ENCODE peak calls at places on chromosomes 16 and 17, in four cellular contexts. C is sigmoid colon; L is CD8-positive, alpha-beta T cell; A is left ventricle myocardium inferior. G is an unnamed sample.
A peak's percentile ranks its signal among the peaks of the same experiment; 100 is the strongest.

GRCh38 chr16:67077871-67078270 is 31.9 kb upstream of the PHAF1 start:
- DNase-seq in A (no peak), L (no peak), C (no peak), G (no peak)

GRCh38 chr16:17563340-17563739 is 92.6 kb upstream of the XYLT1 start:
- DNase-seq in L (no peak), A (no peak), C (no peak), G (no peak)

GRCh38 chr16:2467301-2468141 is 3.6 kb upstream of the NTN3 start:
- DNase-seq in C (peak; percentile 96), L (no peak), A (peak; percentile 80), G (peak; percentile 76)

GRCh38 chr16:2154533-2155090 is 970 bp upstream of the TRAF7 start:
- DNase-seq in A (no peak), L (no peak), C (no peak), G (no peak)

GRCh38 chr16:583470-583814 is 6.4 kb upstream of the RAB40C start:
- DNase-seq in L (no peak), A (no peak), C (no peak), G (no peak)

GRCh38 chr16:11639925-11640899 is 28.0 kb upstream of the SNN start:
- DNase-seq in C (peak; percentile 93), L (no peak), A (peak; percentile 83), G (no peak)

GRCh38 chr17:70447588-70447987 is 278.3 kb downstream of the KCNJ2 start:
- DNase-seq in A (no peak), L (no peak), C (no peak), G (no peak)

GRCh38 chr16:48311242-48311641 is 63.9 kb upstream of the ABCC11 start:
- DNase-seq in L (no peak), C (no peak), A (no peak), G (no peak)

GRCh38 chr17:75707096-75707720 is 14.1 kb upstream of the ITGB4 start:
- DNase-seq in C (no peak), A (peak; percentile 53), L (no peak), G (no peak)

GRCh38 chr17:29070308-29070707 is 27.4 kb downstream of the PIPOX start:
- DNase-seq in A (no peak), C (no peak), L (no peak), G (no peak)

GRCh38 chr17:9928601-9929341 is 23.7 kb upstream of the RCVRN start:
- DNase-seq in A (no peak), C (no peak), L (no peak), G (no peak)

GRCh38 chr17:29929006-29929543 is 953 bp downstream of the SSH2 start:
- DNase-seq in A (no peak), L (no peak), C (no peak), G (no peak)

GRCh38 chr17:62093188-62094155 is 28.4 kb upstream of the MED13 start:
- DNase-seq in A (no peak), C (no peak), L (no peak), G (peak; percentile 72)

GRCh38 chr16:57498031-57498430 is 11.7 kb upstream of the DOK4 start:
- DNase-seq in A (no peak), L (no peak), C (peak; percentile 43), G (no peak)

GRCh38 chr16:10266809-10267208 is 84.6 kb upstream of the GRIN2A start:
- DNase-seq in C (no peak), A (no peak), L (no peak), G (peak; percentile 44)

GRCh38 chr16:84166796-84167695 is 19.8 kb downstream of the TAF1C start:
- DNase-seq in L (no peak), A (no peak), C (no peak), G (no peak)

GRCh38 chr17:61408151-61409041 is 8.8 kb downstream of the TBX2 start:
- DNase-seq in C (peak; percentile 61), L (no peak), A (no peak), G (peak; percentile 39)

GRCh38 chr16:27364493-27365141 is 37.4 kb upstream of the IL21R start:
- DNase-seq in A (no peak), C (no peak), L (no peak), G (no peak)

GRCh38 chr16:68486671-68487495 is 38.6 kb upstream of the SMPD3 start:
- DNase-seq in C (no peak), L (no peak), A (no peak), G (no peak)

GRCh38 chr17:12627776-12628491 is 37.8 kb upstream of the MYOCD start:
- DNase-seq in L (no peak), A (no peak), C (no peak), G (no peak)

GRCh38 chr16:17325744-17326143 is 145.0 kb downstream of the XYLT1 start:
- DNase-seq in L (no peak), C (no peak), A (no peak), G (no peak)

GRCh38 chr17:2718150-2718938 is 6.8 kb upstream of the CLUH start:
- DNase-seq in C (no peak), A (no peak), L (no peak), G (no peak)

GRCh38 chr17:39365252-39365651 is 36.2 kb downstream of the FBXL20 start:
- DNase-seq in C (no peak), L (no peak), A (no peak), G (no peak)

GRCh38 chr17:18258356-18259038 is at the start of gene FLII:
- DNase-seq in L (peak; percentile 21), C (peak; percentile 78), A (peak; percentile 60), G (peak; percentile 85)

GRCh38 chr17:16886655-16887322 is 85.1 kb downstream of the TNFRSF13B start:
- DNase-seq in C (no peak), L (no peak), A (no peak), G (peak; percentile 32)

GRCh38 chr16:11093578-11094074 is 149.3 kb downstream of the CLEC16A start:
- DNase-seq in C (peak; percentile 54), L (no peak), A (no peak), G (no peak)

GRCh38 chr17:28834420-28834819 is 8.2 kb downstream of the FAM222B start:
- DNase-seq in A (no peak), C (no peak), L (no peak), G (no peak)

GRCh38 chr16:65523258-65523950 is 401.5 kb upstream of the CDH11 start:
- DNase-seq in L (no peak), C (no peak), A (no peak), G (no peak)

GRCh38 chr17:48223945-48224344 is 116.4 kb downstream of the SNX11 start:
- DNase-seq in L (no peak), A (no peak), C (no peak), G (no peak)

GRCh38 chr17:48225725-48226567 is 118.4 kb downstream of the SNX11 start:
- DNase-seq in A (no peak), C (no peak), L (no peak), G (no peak)

GRCh38 chr17:48231995-48232729 is 124.6 kb downstream of the SNX11 start:
- DNase-seq in L (no peak), C (no peak), A (no peak), G (no peak)

DNA sequence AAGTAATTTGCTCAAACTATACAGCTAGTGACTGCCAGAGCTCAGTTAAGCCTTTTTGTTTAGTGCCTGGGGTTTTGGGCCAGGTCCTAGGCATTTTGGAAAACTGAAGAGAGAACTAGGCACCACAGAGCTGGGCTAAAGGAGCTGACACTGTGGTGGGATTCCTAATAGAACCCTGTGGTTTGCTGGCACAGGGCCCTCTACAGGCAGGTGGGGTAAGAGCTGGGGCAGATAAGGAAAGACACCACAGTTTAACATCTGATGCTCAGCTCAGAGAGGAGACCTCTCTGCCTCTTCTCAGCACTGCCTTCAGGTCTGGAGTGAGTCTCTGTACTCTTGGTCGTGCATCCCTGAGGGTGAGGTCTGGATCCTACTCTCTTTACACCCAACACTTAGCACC is 121.2 kb downstream of the SNX11 start:
- DNase-seq in A (no peak), L (no peak), C (no peak), G (no peak)
- TF ChIP-seq CTCF in A (no peak), L (no peak), C (no peak), G (no peak)

GRCh38 chr16:7318661-7319060 is 14.0 kb upstream of the RBFOX1 start:
- DNase-seq in C (no peak), A (no peak), L (no peak), G (no peak)

GRCh38 chr16:7316266-7316888 is 16.3 kb upstream of the RBFOX1 start:
- DNase-seq in C (no peak), L (no peak), A (no peak), G (no peak)

GRCh38 chr16:7317982-7318381 is 14.7 kb upstream of the RBFOX1 start:
- DNase-seq in A (no peak), C (no peak), L (no peak), G (no peak)

GRCh38 chr16:7315813-7316212 is 16.8 kb upstream of the RBFOX1 start:
- DNase-seq in L (no peak), C (no peak), A (no peak), G (no peak)

DNA sequence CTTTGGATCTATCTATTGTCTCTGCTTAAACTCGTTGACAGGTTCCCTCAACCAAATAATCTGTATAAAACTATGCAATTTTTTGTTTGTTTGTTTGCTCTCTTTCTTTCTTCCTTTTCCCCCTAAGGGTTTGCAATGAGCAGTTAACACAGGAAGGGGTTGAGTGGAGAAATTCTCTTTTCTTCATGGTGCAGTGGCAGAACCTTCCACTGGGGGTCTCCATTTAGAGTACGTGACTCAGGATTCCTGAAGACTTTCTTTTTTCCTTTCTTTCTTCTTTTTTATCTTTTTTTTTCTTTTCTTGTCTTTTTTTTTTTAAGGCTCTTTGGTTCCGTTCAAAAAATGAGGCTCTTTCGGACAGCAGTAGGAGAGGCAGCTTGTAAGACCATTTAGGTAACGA is 19.5 kb upstream of the RBFOX1 start:
- DNase-seq in A (no peak), C (no peak), L (no peak), G (no peak)
- TF ChIP-seq CTCF in A (peak; percentile 70), C (no peak), L (no peak), G (no peak)

DNA sequence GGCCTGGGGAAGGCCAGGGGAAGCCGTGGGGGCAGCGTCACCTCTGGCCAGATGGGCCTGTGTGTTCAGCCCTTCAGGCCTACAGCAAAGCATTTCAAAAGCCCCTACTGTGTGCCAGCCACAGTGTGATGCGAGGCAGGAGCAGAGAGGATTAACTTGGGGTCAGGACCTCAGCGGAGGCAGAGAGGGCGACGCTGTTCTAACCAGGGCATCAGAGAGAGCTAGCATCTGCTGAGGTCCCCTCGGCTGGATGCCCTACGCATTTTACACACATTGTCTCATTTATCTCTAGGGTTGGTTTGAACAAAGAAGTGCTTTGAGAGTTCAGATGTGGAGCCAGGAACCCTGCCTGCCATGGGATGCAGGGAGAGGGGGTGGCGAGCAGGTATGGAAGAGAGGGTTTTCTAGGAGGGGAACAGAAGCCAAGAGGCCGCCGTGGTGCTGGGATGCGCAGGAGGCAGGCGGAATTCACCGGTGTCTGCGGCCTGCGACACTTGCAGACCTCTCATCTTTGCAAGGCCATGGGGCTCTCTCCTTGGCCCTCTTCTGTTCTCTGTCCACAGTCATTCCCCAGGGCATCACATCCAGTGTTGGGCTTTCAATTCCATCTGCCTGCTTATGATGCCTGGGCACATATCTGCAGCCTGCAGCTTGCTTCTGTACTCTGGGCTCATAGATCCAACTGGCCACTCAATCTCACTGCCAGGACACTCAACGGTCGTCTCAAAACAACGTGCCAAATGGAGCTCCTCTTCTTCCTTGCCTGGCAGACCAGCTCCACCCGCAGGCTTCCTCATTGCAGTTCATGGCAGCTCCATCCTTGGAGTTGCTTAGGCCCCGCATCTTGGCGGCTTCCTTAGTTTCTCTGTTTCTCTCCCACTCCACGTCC is 8.1 kb upstream of the NKD1 start:
- DNase-seq in C (no peak), L (no peak), A (no peak), G (no peak)
- TF ChIP-seq CTCF in C (no peak), L (no peak), A (no peak), G (no peak)

DNA sequence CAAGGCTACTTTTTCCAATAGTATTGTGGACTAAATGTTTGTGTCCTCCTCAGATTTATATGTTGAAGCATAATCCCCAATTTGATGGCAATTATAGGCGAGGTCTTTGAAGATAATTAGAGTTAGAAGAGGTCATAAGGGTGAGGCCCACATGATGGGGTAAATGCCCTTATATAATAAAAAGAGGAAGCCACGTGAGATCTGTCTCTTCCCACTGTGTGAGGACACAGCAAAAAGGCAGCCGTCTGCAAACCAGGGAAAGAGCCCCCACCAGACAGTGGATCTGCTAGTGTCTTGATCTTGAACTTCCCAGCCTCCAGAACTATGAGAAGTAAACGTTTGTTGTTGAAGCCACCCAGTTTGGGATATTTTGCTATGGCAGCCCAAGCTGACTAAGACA is 76.0 kb downstream of the LYRM1 start:
- DNase-seq in C (no peak), L (no peak), A (no peak), G (no peak)
- TF ChIP-seq CTCF in C (no peak), L (no peak), A (no peak), G (no peak)

G was measured in GM20000.